ENCODE peak calls at places on chromosomes 16 and 17, in six cellular contexts. X is left ventricle myocardium superior; P is T-helper 2 cell; M is breast epithelium; G is CD4-positive, alpha-beta T cell; C is mesendoderm. F is an unnamed sample.

GRCh38 chr17:83083368-83084201 is 4.2 kb downstream of the METRNL start:
- DNase-seq in M (no peak), G (peak), P (peak), X (peak), C (peak), F (no peak)

GRCh38 chr16:25256821-25257503 is 683 bp downstream of the ZKSCAN2 start:
- DNase-seq in G (no peak), C (no peak), M (no peak), X (no peak), P (no peak), F (no peak)

GRCh38 chr17:19275457-19276082 is 38.4 kb downstream of the EPN2 start:
- DNase-seq in G (no peak), X (no peak), M (no peak), P (no peak), C (no peak), F (no peak)

GRCh38 chr17:60372790-60373483 is 19.0 kb downstream of the USP32 start:
- DNase-seq in X (no peak), P (no peak), C (peak), M (no peak), G (no peak), F (no peak)

GRCh38 chr17:62892870-62893338 is 73.1 kb upstream of the TANC2 start:
- DNase-seq in G (no peak), M (peak), X (no peak), P (peak), C (peak), F (peak)

GRCh38 chr17:82228278-82228841 is 482 bp upstream of the SLC16A3 start:
- DNase-seq in G (peak), X (peak), M (no peak), P (peak), C (no peak), F (no peak)

GRCh38 chr16:88659160-88659559 is 3.7 kb downstream of the MVD start:
- DNase-seq in C (no peak), P (no peak), G (no peak), X (no peak), M (no peak), F (no peak)

GRCh38 chr17:74779948-74780400 is 3.8 kb upstream of the NAT9 start:
- DNase-seq in C (no peak), G (peak), M (no peak), P (peak), X (peak), F (no peak)

GRCh38 chr17:76547183-76547641 is 7.4 kb downstream of the PRCD start:
- DNase-seq in M (no peak), C (peak), G (peak), P (peak), X (peak), F (no peak)

GRCh38 chr16:71894229-71894920 is 956 bp upstream of the IST1 start:
- DNase-seq in P (peak), X (no peak), C (peak), G (peak), M (peak), F (no peak)

GRCh38 chr17:73278049-73278464 is 16.4 kb upstream of the CPSF4L start:
- DNase-seq in X (no peak), C (no peak), P (no peak), M (no peak), G (no peak), F (no peak)

GRCh38 chr17:35373984-35374765 is 754 bp upstream of the SLFN11 start:
- DNase-seq in G (peak), X (peak), M (no peak), P (peak), C (peak), F (peak)

GRCh38 chr17:4199818-4200402 is 56.9 kb downstream of the CYB5D2 start:
- DNase-seq in C (peak), X (no peak), M (no peak), P (no peak), G (no peak), F (peak)

GRCh38 chr17:6924121-6924676 is 71.7 kb upstream of the ALOX12 start:
- DNase-seq in P (no peak), G (no peak), M (no peak), C (no peak), X (no peak), F (no peak)

GRCh38 chr17:38428643-38429371 is 543 bp downstream of the ARHGAP23 start:
- DNase-seq in M (no peak), X (peak), C (no peak), G (no peak), P (no peak), F (no peak)

GRCh38 chr16:79415983-79416641 is 184.4 kb downstream of the MAF start:
- DNase-seq in X (no peak), C (no peak), P (peak), M (no peak), G (no peak), F (no peak)

GRCh38 chr17:81939881-81940385 is 2.8 kb upstream of the PYCR1 start:
- DNase-seq in X (peak), P (no peak), M (no peak), G (no peak), C (no peak), F (no peak)

GRCh38 chr16:55730115-55730514 is 74.3 kb downstream of the SLC6A2 start:
- DNase-seq in C (no peak), G (no peak), X (no peak), P (no peak), M (no peak), F (no peak)

GRCh38 chr17:19752216-19753048 is 4.3 kb upstream of the ALDH3A1 start:
- DNase-seq in X (no peak), G (no peak), C (no peak), P (no peak), M (no peak), F (no peak)

GRCh38 chr16:1688807-1689560 is 10.9 kb downstream of the JPT2 start:
- DNase-seq in P (no peak), M (no peak), G (no peak), X (no peak), C (no peak), F (no peak)

GRCh38 chr17:45813051-45813731 is 29.1 kb downstream of the CRHR1 start:
- DNase-seq in M (no peak), P (no peak), C (peak), X (no peak), G (no peak), F (no peak)

GRCh38 chr16:10242916-10243315 is 60.7 kb upstream of the GRIN2A start:
- DNase-seq in P (no peak), M (no peak), C (no peak), G (no peak), X (no peak), F (no peak)

GRCh38 chr17:45324336-45324735 is 7.5 kb upstream of the MAP3K14 start:
- DNase-seq in X (no peak), P (no peak), C (no peak), M (no peak), G (no peak), F (no peak)

GRCh38 chr17:76524598-76525512 is 12.7 kb downstream of the CYGB start:
- DNase-seq in G (no peak), M (no peak), X (peak), C (no peak), P (no peak), F (peak)

GRCh38 chr16:78689031-78689430 is 589.6 kb downstream of the WWOX start:
- DNase-seq in G (no peak), M (no peak), X (no peak), C (no peak), P (no peak), F (no peak)

GRCh38 chr17:40598021-40598927 is 33.0 kb upstream of the CCR7 start:
- DNase-seq in X (no peak), G (peak), M (no peak), C (no peak), P (no peak), F (no peak)

GRCh38 chr16:17775061-17775460 is 304.3 kb upstream of the XYLT1 start:
- DNase-seq in M (no peak), X (no peak), C (no peak), G (no peak), P (no peak), F (no peak)

GRCh38 chr17:48814504-48814903 is 2.5 kb downstream of the TTLL6 start:
- DNase-seq in G (peak), P (peak), X (peak), M (no peak), C (peak), F (peak)

GRCh38 chr17:65041518-65041917 is 15.0 kb downstream of the GNA13 start:
- DNase-seq in C (no peak), X (no peak), G (no peak), P (no peak), M (no peak), F (no peak)

GRCh38 chr17:30805944-30806456 is 18.5 kb downstream of the CRLF3 start:
- DNase-seq in M (no peak), P (no peak), G (no peak), X (no peak), C (no peak), F (no peak)

GRCh38 chr17:21218101-21218500 is 4.1 kb upstream of the TMEM11 start:
- DNase-seq in G (no peak), C (peak), P (no peak), X (no peak), M (no peak), F (no peak)

GRCh38 chr16:86294535-86294934 is 215.8 kb upstream of the FOXF1 start:
- DNase-seq in X (no peak), M (no peak), G (no peak), P (no peak), C (no peak), F (no peak)

GRCh38 chr16:15403392-15403995 is 7.9 kb downstream of the MPV17L start:
- DNase-seq in M (no peak), X (no peak), P (no peak), C (peak), G (no peak), F (no peak)

GRCh38 chr17:33657181-33657580 is 364.1 kb upstream of the ASIC2 start:
- DNase-seq in G (no peak), C (peak), M (no peak), X (no peak), P (no peak), F (no peak)

GRCh38 chr17:13704333-13704732 is 102.6 kb upstream of the HS3ST3A1 start:
- DNase-seq in G (no peak), C (no peak), M (no peak), X (no peak), P (no peak), F (no peak)

GRCh38 chr17:50625032-50625871 is 9.4 kb upstream of the ABCC3 start:
- DNase-seq in X (no peak), G (no peak), C (no peak), P (no peak), M (no peak), F (no peak)

GRCh38 chr17:71522383-71522782 is 598.4 kb upstream of the SOX9 start:
- DNase-seq in P (no peak), M (no peak), X (no peak), G (no peak), C (peak), F (no peak)

GRCh38 chr17:29622337-29623282 is at the start of gene CORO6:
- DNase-seq in G (peak), C (peak), P (peak), M (no peak), X (peak), F (peak)

GRCh38 chr17:50219939-50220465 is 18.6 kb upstream of the COL1A1 start:
- DNase-seq in P (no peak), G (no peak), C (peak), X (no peak), M (no peak), F (no peak)